ENCODE peak calls at places on chromosomes 12 and 14, in four cellular contexts. O is CD8-positive, alpha-beta memory T cell; H is stomach; B is Caco-2. X is an unnamed sample. For H3K9me3, the result is how much of the 10 kb centered on the place peaks cover.

GRCh38 chr12:2891240-2892053 is 756 bp downstream of the TULP3 start:
- DNase-seq in O (peak), H (peak), B (peak), X (peak)

GRCh38 chr14:52802597-52802996 is 11.2 kb upstream of the GNPNAT1 start:
- DNase-seq in O (no peak), H (no peak), B (no peak), X (no peak)

GRCh38 chr12:29818925-29819324 is 35.2 kb upstream of the TMTC1 start:
- DNase-seq in O (no peak), H (no peak), B (no peak), X (no peak)

GRCh38 chr14:77033622-77034521 is 5.4 kb upstream of the IRF2BPL start:
- DNase-seq in O (peak), H (peak), B (peak), X (peak)

GRCh38 chr14:100592972-100593371 is 5.8 kb upstream of the BEGAIN start:
- DNase-seq in O (no peak), H (no peak), B (no peak), X (no peak)

GRCh38 chr14:35855886-35856481 is 29.8 kb downstream of the BRMS1L start:
- DNase-seq in O (no peak), H (no peak), B (no peak), X (no peak)

GRCh38 chr14:71203306-71203705 is 296.0 kb downstream of the PCNX1 start:
- DNase-seq in O (no peak), H (no peak), B (no peak), X (no peak)

GRCh38 chr14:85527006-85527405 is 2.9 kb upstream of the FLRT2 start:
- DNase-seq in O (no peak), H (no peak), B (no peak), X (no peak)

GRCh38 chr12:85711735-85712390 is 124.3 kb downstream of the RASSF9 start:
- DNase-seq in O (no peak), H (no peak), B (no peak), X (no peak)

DNA sequence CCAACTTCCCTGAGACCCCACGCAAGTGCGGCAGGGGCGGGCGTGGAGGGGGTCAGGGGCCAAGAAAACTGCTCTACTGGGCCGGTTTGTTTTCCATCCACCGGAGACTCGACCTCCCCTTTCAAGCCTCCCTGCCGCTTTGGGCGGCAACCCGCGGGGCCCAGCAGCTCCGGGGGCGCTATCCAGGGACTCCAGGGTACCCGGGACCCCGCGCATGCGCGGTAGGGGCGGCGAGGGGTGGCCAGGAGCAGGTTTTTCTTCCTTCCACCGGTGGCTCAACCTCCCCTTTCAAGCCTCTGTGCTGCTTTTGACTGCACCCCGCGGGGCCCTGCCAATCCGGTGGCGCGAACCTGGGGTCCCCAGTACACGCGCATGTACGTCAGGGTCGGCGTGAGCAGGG is 323.5 kb downstream of the ALG10 start:
- DNase-seq in O (no peak), H (no peak), B (peak), X (no peak)
- H3K9me3 ChIP-seq in O (under half), H (under half), B (under half), X (under half)

GRCh38 chr14:65509842-65510241 is 97.3 kb downstream of the FUT8 start:
- DNase-seq in O (no peak), H (no peak), B (no peak), X (no peak)
- H3K9me3 ChIP-seq in O (under half), H (under half), B (under half), X (under half)

GRCh38 chr14:24428628-24429394 is 657 bp downstream of the CBLN3 start:
- DNase-seq in O (no peak), H (peak), B (no peak), X (no peak)
- H3K9me3 ChIP-seq in O (under half), H (under half), B (under half), X (under half)

GRCh38 chr12:34356233-34356987 is 334.1 kb downstream of the ALG10 start:
- DNase-seq in O (no peak), H (no peak), B (no peak), X (no peak)
- H3K9me3 ChIP-seq in O (under half), H (under half), B (under half), X (under half)

GRCh38 chr14:48251290-48251689 is 575.9 kb upstream of the MDGA2 start:
- DNase-seq in O (no peak), H (no peak), B (no peak), X (no peak)

GRCh38 chr14:48250575-48250974 is 575.2 kb upstream of the MDGA2 start:
- DNase-seq in O (no peak), H (no peak), B (no peak), X (no peak)

GRCh38 chr14:48247972-48248371 is 572.6 kb upstream of the MDGA2 start:
- DNase-seq in O (no peak), H (no peak), B (no peak), X (no peak)

GRCh38 chr14:48253020-48253419 is 577.6 kb upstream of the MDGA2 start:
- DNase-seq in O (no peak), H (no peak), B (no peak), X (no peak)
- H3K9me3 ChIP-seq in O (under half), H (under half), B (under half), X (under half)

DNA sequence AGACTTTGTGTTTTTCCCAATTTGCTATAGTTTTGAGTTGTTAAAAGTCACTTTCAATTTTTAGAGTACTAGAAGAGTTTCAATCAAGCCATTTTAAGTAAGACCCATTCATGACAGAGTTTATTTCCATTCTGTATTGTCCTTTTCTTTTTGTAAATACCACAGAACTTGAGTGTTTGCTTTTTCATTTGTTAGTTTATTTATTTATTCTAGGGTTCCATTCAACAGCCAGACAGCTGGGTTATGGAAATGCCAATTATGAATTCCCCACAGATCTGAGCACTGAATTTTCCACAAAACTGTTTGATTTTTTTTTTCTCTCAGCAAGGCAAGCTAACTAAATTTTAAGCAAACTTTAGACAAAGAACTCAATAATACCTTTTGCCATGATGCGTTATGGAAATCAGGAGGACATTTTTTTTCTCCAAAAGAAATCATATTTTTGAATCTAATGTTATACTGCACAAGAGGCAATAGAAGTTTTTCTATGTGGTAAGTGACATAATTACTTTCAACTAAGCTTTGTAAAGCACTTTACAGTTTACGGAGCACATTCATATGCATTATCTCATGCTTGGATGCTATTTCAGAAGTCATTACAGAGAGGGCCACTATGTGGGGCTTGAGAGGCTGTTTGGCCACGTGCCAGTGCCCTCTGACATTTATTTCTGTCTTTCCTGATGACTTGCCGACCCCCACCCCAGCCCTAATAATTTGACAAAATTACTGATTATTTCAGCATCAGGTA is 181.5 kb downstream of the VRK1 start:
- DNase-seq in O (no peak), H (no peak), B (no peak), X (no peak)
- H3K9me3 ChIP-seq in O (under half), H (under half), B (under half), X (under half)

GRCh38 chr14:106377432-106377831 is 851.0 kb downstream of the TMEM121 start:
- DNase-seq in O (no peak), H (no peak), B (no peak), X (no peak)

GRCh38 chr14:106378191-106378590 is 851.8 kb downstream of the TMEM121 start:
- DNase-seq in O (peak), H (no peak), B (peak), X (no peak)

GRCh38 chr14:106372870-106373657 is 846.7 kb downstream of the TMEM121 start:
- DNase-seq in O (peak), H (peak), B (peak), X (peak)
- H3K9me3 ChIP-seq in O (under half), H (under half), B (under half), X (under half)

X was measured in T-helper 17 cell.